ENCODE peak calls at places on chromosomes 2 and 18, in nine cellular contexts. T is endothelial cell, F is fibroblast of pulmonary artery, B is sciatic nerve, G is GM12864, S is midbrain, R is H7, K is endodermal cell, X is esophagus squamous epithelium. H is an unnamed sample.

GRCh38 chr2:227973241-227973640 is 101.8 kb downstream of the DAW1 start:
- DNase-seq in T (no peak), F (no peak), B (no peak), G (no peak), S (no peak), R (no peak), K (no peak), X (no peak), H (no peak)

GRCh38 chr18:63320041-63320689 is 596 bp upstream of the BCL2 start:
- DNase-seq in T (peak), F (peak), B (peak), G (peak), S (peak), R (peak), K (peak), X (peak), H (peak)

GRCh38 chr2:25149646-25150045 is 18.7 kb downstream of the POMC start:
- DNase-seq in T (no peak), F (no peak), B (no peak), G (no peak), S (no peak), R (no peak), K (no peak), X (no peak), H (no peak)

GRCh38 chr2:40401896-40402295 is 50.0 kb downstream of the SLC8A1 start:
- DNase-seq in T (no peak), F (peak), B (no peak), G (no peak), S (no peak), R (no peak), K (no peak), X (no peak), H (no peak)

GRCh38 chr2:240412211-240412830 is 23.1 kb upstream of the GPC1 start:
- DNase-seq in T (no peak), F (no peak), B (peak), G (no peak), S (no peak), R (peak), K (peak), X (no peak), H (no peak)

GRCh38 chr2:54646170-54646927 is 77.1 kb upstream of the EML6 start:
- DNase-seq in T (no peak), F (no peak), B (no peak), G (no peak), S (no peak), R (no peak), K (peak), X (no peak), H (no peak)

GRCh38 chr2:234003972-234004617 is 46.4 kb upstream of the SPP2 start:
- DNase-seq in T (no peak), F (peak), B (no peak), G (no peak), S (no peak), R (no peak), K (peak), X (no peak), H (no peak)

GRCh38 chr2:48944961-48945360 is 189.4 kb upstream of the LHCGR start:
- DNase-seq in T (no peak), F (peak), B (no peak), G (no peak), S (no peak), R (no peak), K (no peak), X (no peak), H (no peak)

GRCh38 chr18:10878703-10879102 is 270.7 kb downstream of the PIEZO2 start:
- DNase-seq in T (no peak), F (no peak), B (no peak), G (peak), S (no peak), R (no peak), K (no peak), X (no peak), H (no peak)

GRCh38 chr2:23632386-23632785 is 247.4 kb downstream of the KLHL29 start:
- DNase-seq in T (no peak), F (no peak), B (no peak), G (no peak), S (no peak), R (no peak), K (no peak), X (no peak), H (no peak)

GRCh38 chr2:170324640-170325046 is 146.7 kb downstream of the MYO3B start:
- DNase-seq in T (peak), F (peak), B (no peak), G (peak), S (peak), R (peak), K (peak), X (no peak), H (peak)

GRCh38 chr2:126685629-126686028 is 29.7 kb downstream of the GYPC start:
- DNase-seq in T (no peak), F (no peak), B (no peak), G (no peak), S (no peak), R (no peak), K (no peak), X (no peak), H (no peak)

GRCh38 chr2:189210250-189211075 is 30.9 kb upstream of the COL5A2 start:
- DNase-seq in T (no peak), F (peak), B (peak), G (no peak), S (no peak), R (no peak), K (no peak), X (no peak), H (no peak)

GRCh38 chr18:55879331-55879730 is 291.3 kb upstream of the TCF4 start:
- DNase-seq in T (no peak), F (no peak), B (no peak), G (no peak), S (no peak), R (no peak), K (no peak), X (no peak), H (no peak)

GRCh38 chr2:209496586-209496982 is 72.7 kb downstream of the MAP2 start:
- DNase-seq in T (no peak), F (peak), B (no peak), G (no peak), S (no peak), R (no peak), K (no peak), X (no peak), H (no peak)

GRCh38 chr2:232483296-232483922 is 4.2 kb downstream of the ECEL1 start:
- DNase-seq in T (no peak), F (no peak), B (no peak), G (no peak), S (no peak), R (peak), K (peak), X (no peak), H (no peak)

GRCh38 chr2:229714736-229715541 is 584 bp upstream of the DNER start:
- DNase-seq in T (peak), F (peak), B (peak), G (no peak), S (peak), R (peak), K (peak), X (no peak), H (no peak)

GRCh38 chr2:238125127-238125885 is 13.2 kb upstream of the KLHL30 start:
- DNase-seq in T (no peak), F (no peak), B (no peak), G (no peak), S (no peak), R (no peak), K (no peak), X (no peak), H (no peak)

GRCh38 chr2:84989422-84989821 is 18.5 kb downstream of the KCMF1 start:
- DNase-seq in T (no peak), F (no peak), B (no peak), G (no peak), S (no peak), R (no peak), K (no peak), X (no peak), H (no peak)

GRCh38 chr2:219527076-219527394 is 12.8 kb downstream of the ASIC4 start:
- DNase-seq in T (no peak), F (no peak), B (no peak), G (no peak), S (no peak), R (no peak), K (no peak), X (no peak), H (no peak)

GRCh38 chr2:145356046-145356445 is 836.1 kb upstream of the ZEB2 start:
- DNase-seq in T (no peak), F (peak), B (no peak), G (no peak), S (no peak), R (no peak), K (no peak), X (no peak), H (no peak)

GRCh38 chr2:241286348-241287090 is 29.0 kb downstream of the HDLBP start:
- DNase-seq in T (no peak), F (no peak), B (no peak), G (no peak), S (no peak), R (no peak), K (no peak), X (no peak), H (no peak)

GRCh38 chr2:95315801-95316411 is 18.8 kb downstream of the KCNIP3 start:
- DNase-seq in T (no peak), F (peak), B (no peak), G (no peak), S (no peak), R (no peak), K (no peak), X (no peak), H (no peak)

GRCh38 chr2:112724611-112725525 is 4.0 kb downstream of the NT5DC4 start:
- DNase-seq in T (peak), F (no peak), B (no peak), G (no peak), S (no peak), R (peak), K (peak), X (no peak), H (no peak)

GRCh38 chr2:218998414-218999002 is 5.3 kb upstream of the CRYBA2 start:
- DNase-seq in T (no peak), F (no peak), B (no peak), G (no peak), S (no peak), R (no peak), K (no peak), X (no peak), H (no peak)

GRCh38 chr18:22432672-22433137 is 15.0 kb upstream of the CTAGE1 start:
- DNase-seq in T (no peak), F (peak), B (peak), G (no peak), S (no peak), R (no peak), K (no peak), X (no peak), H (no peak)

GRCh38 chr2:9416267-9416961 is 6.9 kb downstream of the ITGB1BP1 start:
- DNase-seq in T (no peak), F (no peak), B (no peak), G (no peak), S (no peak), R (no peak), K (no peak), X (no peak), H (no peak)

GRCh38 chr18:49613141-49613641 is 51.3 kb downstream of the LIPG start:
- DNase-seq in T (no peak), F (no peak), B (no peak), G (no peak), S (no peak), R (peak), K (peak), X (no peak), H (no peak)

GRCh38 chr18:44518666-44519065 is 162.0 kb upstream of the SETBP1 start:
- DNase-seq in T (no peak), F (peak), B (no peak), G (no peak), S (no peak), R (no peak), K (no peak), X (no peak), H (no peak)

GRCh38 chr18:74155276-74155675 is 7.0 kb downstream of the TIMM21 start:
- DNase-seq in T (no peak), F (no peak), B (no peak), G (no peak), S (no peak), R (no peak), K (no peak), X (no peak), H (no peak)

GRCh38 chr2:235599596-235600338 is 105.9 kb downstream of the AGAP1 start:
- DNase-seq in T (no peak), F (no peak), B (no peak), G (no peak), S (no peak), R (no peak), K (no peak), X (no peak), H (no peak)

GRCh38 chr2:30325542-30326328 is 94.4 kb downstream of the LBH start:
- DNase-seq in T (no peak), F (no peak), B (no peak), G (no peak), S (no peak), R (no peak), K (no peak), X (no peak), H (no peak)

GRCh38 chr2:189599245-189599644 is 18.7 kb upstream of the SLC40A1 start:
- DNase-seq in T (no peak), F (no peak), B (no peak), G (no peak), S (no peak), R (no peak), K (no peak), X (no peak), H (no peak)

GRCh38 chr2:45242161-45242741 is 233.0 kb upstream of the SIX2 start:
- DNase-seq in T (no peak), F (peak), B (no peak), G (no peak), S (peak), R (no peak), K (no peak), X (no peak), H (no peak)

H was measured in NCI-H1930.